ENCODE peak calls at places on chromosome 22, in ten cellular contexts. K, L, X, W, G, V, C, Y, E and F are unnamed samples.

GRCh38 chr22:36734171-36735058 is 30.9 kb upstream of the CACNG2 start:
- DNase-seq in X (no peak), Y (no peak), V (no peak), C (no peak), L (peak; percentile 51), K (no peak), G (peak; percentile 43), W (peak; percentile 21), E (no peak), F (no peak)

GRCh38 chr22:39276461-39277134 is 31.8 kb upstream of the PDGFB start:
- DNase-seq in V (no peak), Y (no peak), L (no peak), X (no peak), E (no peak), W (no peak), C (no peak), G (no peak), K (no peak), F (no peak)

GRCh38 chr22:45640941-45641621 is 30.6 kb upstream of the ATXN10 start:
- DNase-seq in L (no peak), V (no peak), Y (no peak), G (no peak), W (no peak), E (no peak), X (no peak), K (no peak), C (no peak), F (no peak)

GRCh38 chr22:17918840-17919239 is 105.5 kb downstream of the MICAL3 start:
- DNase-seq in C (no peak), L (peak; percentile 64), K (no peak), Y (no peak), E (no peak), X (peak; percentile 43), W (no peak), G (no peak), V (no peak), F (no peak)

GRCh38 chr22:46684706-46685105 is 53.3 kb downstream of the CERK start:
- DNase-seq in Y (no peak), X (no peak), L (no peak), V (no peak), E (no peak), K (no peak), C (no peak), G (no peak), W (peak; percentile 32), F (no peak)

GRCh38 chr22:17788528-17789378 is 14.5 kb upstream of the BID start:
- DNase-seq in E (no peak), L (no peak), C (no peak), X (no peak), V (peak; percentile 43), W (no peak), G (peak; percentile 78), K (no peak), Y (no peak), F (no peak)

GRCh38 chr22:25002241-25002985 is 49.9 kb downstream of the KIAA1671 start:
- DNase-seq in Y (no peak), L (no peak), E (no peak), C (no peak), K (no peak), G (no peak), V (no peak), X (no peak), W (no peak), F (no peak)

GRCh38 chr22:46922037-46922436 is 159.6 kb downstream of the TBC1D22A start:
- DNase-seq in E (no peak), Y (no peak), X (no peak), K (no peak), L (no peak), C (no peak), V (no peak), G (no peak), W (no peak), F (no peak)

GRCh38 chr22:37127350-37127878 is 17.9 kb upstream of the TMPRSS6 start:
- DNase-seq in W (no peak), E (no peak), L (no peak), C (no peak), X (no peak), V (no peak), G (no peak), Y (no peak), K (no peak), F (no peak)

GRCh38 chr22:32325811-32326237 is 31.8 kb upstream of the RFPL3 start:
- DNase-seq in E (no peak), Y (no peak), G (peak; percentile 63), K (no peak), L (no peak), V (no peak), C (no peak), X (no peak), W (peak; percentile 7), F (no peak)

GRCh38 chr22:43843783-43844530 is 18.4 kb downstream of the SULT4A1 start:
- DNase-seq in Y (no peak), W (no peak), E (no peak), X (no peak), V (no peak), G (no peak), L (no peak), K (peak; percentile 26), C (no peak), F (no peak)

GRCh38 chr22:39214383-39215069 is 30.3 kb downstream of the PDGFB start:
- DNase-seq in Y (peak; percentile 73), C (no peak), E (peak; percentile 77), G (peak; percentile 82), W (no peak), X (peak; percentile 99), L (peak; percentile 36), V (peak; percentile 70), K (no peak), F (peak; percentile 12)

GRCh38 chr22:42752912-42753311 is 32.2 kb upstream of the A4GALT start:
- DNase-seq in C (no peak), G (no peak), X (no peak), K (no peak), L (no peak), W (no peak), Y (no peak), E (no peak), V (no peak), F (peak; percentile 46)

GRCh38 chr22:43098356-43098755 is 9.2 kb upstream of the TTLL1 start:
- DNase-seq in K (no peak), X (no peak), V (no peak), C (no peak), Y (no peak), W (no peak), L (no peak), E (no peak), G (no peak), F (peak; percentile 65)

GRCh38 chr22:38866399-38867123 is 5.5 kb downstream of the CBX6 start:
- DNase-seq in K (no peak), V (no peak), C (no peak), W (no peak), E (peak; percentile 77), G (peak; percentile 96), L (no peak), Y (no peak), X (no peak), F (no peak)

GRCh38 chr22:28920757-28921584 is 37.6 kb downstream of the ZNRF3 start:
- DNase-seq in W (no peak), L (no peak), V (peak; percentile 47), K (no peak), Y (no peak), E (no peak), X (no peak), C (no peak), G (no peak), F (no peak)

DNA sequence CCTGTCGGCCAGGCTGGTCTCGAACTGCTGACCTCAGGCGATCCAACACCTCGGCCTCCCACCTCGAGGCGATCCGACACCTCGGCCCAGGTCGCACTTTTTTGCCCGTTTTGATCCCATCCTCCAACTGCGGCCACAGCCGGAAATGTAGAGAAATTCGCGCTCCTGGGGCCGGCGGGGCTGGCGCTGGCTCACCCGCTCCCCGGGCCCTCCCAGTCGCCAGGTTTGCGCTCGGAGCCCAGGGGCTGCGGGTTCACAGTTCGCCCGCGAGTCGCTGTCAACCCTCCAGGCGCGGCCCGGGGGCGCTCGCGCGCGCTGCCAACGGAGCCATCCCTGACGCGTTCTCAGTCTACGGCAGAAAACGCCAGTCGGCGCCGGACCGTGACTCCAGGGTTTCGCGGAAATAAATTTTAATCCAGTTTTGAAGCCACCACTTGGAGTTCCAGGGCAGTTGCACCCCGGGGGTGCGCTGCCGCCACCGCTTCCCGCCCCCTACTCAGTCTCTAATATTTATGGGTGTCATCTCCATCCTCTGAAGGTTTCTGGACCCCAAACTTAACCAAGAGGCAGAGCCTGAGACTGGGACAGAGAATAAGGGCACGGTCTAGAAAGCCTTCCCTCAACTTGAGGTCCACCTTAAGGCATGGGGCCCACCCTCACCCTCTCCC is 1.5 kb upstream of the KLHDC7B start:
- DNase-seq in G (peak; percentile 95), V (no peak), L (peak; percentile 49), W (peak; percentile 87), X (peak; percentile 74), E (peak; percentile 93), K (peak; percentile 89), Y (no peak), C (peak; percentile 76), F (peak; percentile 84)
- H3K4me1 ChIP-seq in G (no peaks in the 10 kb centered on the region), V (peaks cover 15% of the 10 kb centered on the region), L (peaks cover 5% of the 10 kb centered on the region), W (peaks cover 61% of the 10 kb centered on the region), X (peaks cover 67% of the 10 kb centered on the region), E (no peaks in the 10 kb centered on the region), K (no peaks in the 10 kb centered on the region), Y (peaks cover 13% of the 10 kb centered on the region), C (peaks cover 6% of the 10 kb centered on the region), F (peaks cover 9% of the 10 kb centered on the region)

GRCh38 chr22:19109198-19110063 is 12.8 kb downstream of the DGCR2 start:
- DNase-seq in X (peak; percentile 83), V (peak; percentile 37), C (no peak), Y (no peak), L (peak; percentile 64), W (peak; percentile 68), G (no peak), K (no peak), E (no peak), F (peak; percentile 87)
- H3K36me3 ChIP-seq in X (no peaks in the 10 kb centered on the region), V (no peaks in the 10 kb centered on the region), C (no peaks in the 10 kb centered on the region), Y (no peaks in the 10 kb centered on the region), L (no peaks in the 10 kb centered on the region), W (no peaks in the 10 kb centered on the region), G (peaks cover 4% of the 10 kb centered on the region), K (no peaks in the 10 kb centered on the region), E (no peaks in the 10 kb centered on the region), F (no peaks in the 10 kb centered on the region)

GRCh38 chr22:30617819-30618218 is 10.8 kb downstream of the TCN2 start:
- DNase-seq in G (no peak), V (no peak), X (no peak), W (no peak), E (no peak), L (no peak), K (no peak), Y (no peak), C (no peak), F (no peak)
- H3K4me1 ChIP-seq in G (no peaks in the 10 kb centered on the region), V (no peaks in the 10 kb centered on the region), X (peaks cover 12% of the 10 kb centered on the region), W (no peaks in the 10 kb centered on the region), E (no peaks in the 10 kb centered on the region), L (no peaks in the 10 kb centered on the region), K (no peaks in the 10 kb centered on the region), Y (no peaks in the 10 kb centered on the region), C (no peaks in the 10 kb centered on the region), F (no peaks in the 10 kb centered on the region)

DNA sequence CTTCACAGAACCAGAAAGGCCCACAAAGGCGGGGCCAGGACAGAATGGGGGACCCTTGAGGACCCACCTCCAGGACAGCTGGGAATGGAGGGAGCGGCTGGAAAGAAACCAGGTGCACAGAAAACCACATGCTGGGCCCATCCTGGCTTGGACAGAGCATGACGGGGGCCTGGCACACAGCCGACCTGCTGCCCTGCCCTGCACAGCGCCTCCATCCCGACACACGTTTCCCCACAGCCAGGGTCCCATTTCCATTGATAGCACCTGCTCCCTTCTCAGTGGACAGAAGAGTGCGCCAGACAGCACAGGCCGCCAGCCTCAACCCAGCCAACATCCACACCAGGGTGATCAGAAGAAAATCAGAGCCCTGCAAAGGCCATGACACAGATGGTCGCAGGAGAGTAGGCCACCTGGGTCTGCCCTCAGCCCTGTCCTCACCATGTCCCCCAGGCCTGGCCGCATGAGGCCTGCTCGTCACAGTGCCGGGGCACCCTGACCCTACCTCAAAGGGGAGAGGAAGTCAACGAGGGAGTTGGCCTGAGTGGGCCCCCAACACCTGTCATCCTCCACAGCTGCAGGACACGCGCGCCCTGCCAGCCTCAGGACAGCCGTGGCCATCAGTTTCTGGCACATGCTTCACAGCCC is 28.1 kb downstream of the BRD1 start:
- DNase-seq in L (no peak), E (no peak), G (no peak), Y (no peak), V (no peak), C (no peak), K (peak; percentile 48), X (no peak), W (no peak), F (no peak)
- H3K36me3 ChIP-seq in L (peaks cover 65% of the 10 kb centered on the region), E (no peaks in the 10 kb centered on the region), G (peaks cover 47% of the 10 kb centered on the region), Y (peaks cover 22% of the 10 kb centered on the region), V (peaks cover 1% of the 10 kb centered on the region), C (peaks cover 71% of the 10 kb centered on the region), K (peaks cover 73% of the 10 kb centered on the region), X (peaks cover 27% of the 10 kb centered on the region), W (peaks cover 96% of the 10 kb centered on the region), F (peaks cover 28% of the 10 kb centered on the region)